ENCODE peak calls at places on chromosomes 6 and 20, in four cellular contexts. B is fibroblast of pulmonary artery; W is activated CD8-positive, alpha-beta memory T cell treated with anti-CD3 and anti-CD28 coated beads for 4 hours; I is hippocampal formation. V is an unnamed sample.
A peak's percentile ranks its signal among the peaks of the same experiment; 100 is the strongest.

GRCh38 chr6:169971171-169971861 is 219.9 kb downstream of the ERMARD start:
- DNase-seq in B (no peak), W (no peak), I (no peak), V (no peak)

GRCh38 chr20:48470141-48470540 is 357.7 kb downstream of the PREX1 start:
- DNase-seq in B (no peak), W (no peak), I (no peak), V (no peak)

GRCh38 chr20:34824861-34825529 is 456 bp downstream of the NCOA6 start:
- DNase-seq in B (peak; percentile 31), W (peak; percentile 35), I (peak; percentile 31), V (no peak)

GRCh38 chr6:72974276-72974675 is 251.0 kb downstream of the KHDC1L start:
- DNase-seq in B (no peak), W (no peak), I (no peak), V (peak; percentile 17)

GRCh38 chr6:129416337-129416990 is 293.5 kb downstream of the ARHGAP18 start:
- DNase-seq in B (no peak), W (no peak), I (no peak), V (no peak)

GRCh38 chr6:87333591-87334181 is 4.6 kb upstream of the GJB7 start:
- DNase-seq in B (peak; percentile 57), W (no peak), I (no peak), V (no peak)

GRCh38 chr20:34397096-34397495 is 34.0 kb downstream of the ITCH start:
- DNase-seq in B (no peak), W (no peak), I (no peak), V (no peak)

GRCh38 chr20:13626724-13627123 is 12.0 kb downstream of the TASP1 start:
- DNase-seq in B (no peak), W (no peak), I (no peak), V (no peak)

GRCh38 chr20:7912551-7912950 is 27.7 kb downstream of the HAO1 start:
- DNase-seq in B (no peak), W (no peak), I (no peak), V (no peak)

GRCh38 chr20:11755071-11755881 is 162.4 kb upstream of the BTBD3 start:
- DNase-seq in B (no peak), W (no peak), I (peak; percentile 81), V (no peak)

GRCh38 chr20:34621383-34622367 is 55.2 kb downstream of the PIGU start:
- DNase-seq in B (peak; percentile 51), W (no peak), I (no peak), V (no peak)

GRCh38 chr20:59648720-59649119 is 44.4 kb downstream of the PHACTR3 start:
- DNase-seq in B (no peak), W (no peak), I (no peak), V (no peak)

GRCh38 chr6:116828983-116829382 is at the start of gene GPRC6A:
- DNase-seq in B (no peak), W (no peak), I (no peak), V (no peak)

GRCh38 chr6:130643361-130643760 is 183.8 kb upstream of the SMLR1 start:
- DNase-seq in B (no peak), W (no peak), I (peak; percentile 31), V (no peak)

GRCh38 chr20:49446808-49447207 is 35.7 kb downstream of the KCNB1 start:
- DNase-seq in B (peak; percentile 61), W (no peak), I (no peak), V (no peak)

GRCh38 chr6:166937716-166938115 is 18.6 kb downstream of the RNASET2 start:
- DNase-seq in B (no peak), W (no peak), I (no peak), V (no peak)

GRCh38 chr20:1619861-1620444 is at the start of gene SIRPB1:
- DNase-seq in B (no peak), W (no peak), I (no peak), V (no peak)

V was measured in DMS153.